ENCODE peak calls at places on chromosomes 13 and 19, in eight cellular contexts. One of them, this sample, is unnamed.

GRCh38 chr13:106373989-106374572 is 161.4 kb downstream of the EFNB2 start:
- DNase-seq in astrocyte of the cerebellum: peak
- DNase-seq in foreskin fibroblast: peak
- DNase-seq in PC-9: no peak
- DNase-seq in RKO: no peak
- DNase-seq in HFFc6: no peak
- DNase-seq in RPMI8226: no peak
- DNase-seq in amygdala: no peak
- DNase-seq in this sample: peak

GRCh38 chr13:36778083-36778671 is 40.8 kb upstream of the RFXAP start:
- DNase-seq in astrocyte of the cerebellum: peak
- DNase-seq in foreskin fibroblast: peak
- DNase-seq in PC-9: no peak
- DNase-seq in RKO: no peak
- DNase-seq in HFFc6: peak
- DNase-seq in RPMI8226: no peak
- DNase-seq in amygdala: no peak
- DNase-seq in this sample: no peak

GRCh38 chr13:33341861-33342452 is 56.4 kb upstream of the STARD13 start:
- DNase-seq in astrocyte of the cerebellum: no peak
- DNase-seq in foreskin fibroblast: no peak
- DNase-seq in PC-9: no peak
- DNase-seq in RKO: no peak
- DNase-seq in HFFc6: no peak
- DNase-seq in RPMI8226: no peak
- DNase-seq in amygdala: no peak
- DNase-seq in this sample: no peak

GRCh38 chr13:70703755-70704154 is 595.5 kb upstream of the KLHL1 start:
- DNase-seq in astrocyte of the cerebellum: no peak
- DNase-seq in foreskin fibroblast: no peak
- DNase-seq in PC-9: no peak
- DNase-seq in RKO: peak
- DNase-seq in HFFc6: no peak
- DNase-seq in RPMI8226: no peak
- DNase-seq in amygdala: no peak
- DNase-seq in this sample: no peak

GRCh38 chr19:35613574-35613973 is 1.0 kb downstream of the HAUS5 start:
- DNase-seq in astrocyte of the cerebellum: no peak
- DNase-seq in foreskin fibroblast: no peak
- DNase-seq in PC-9: no peak
- DNase-seq in RKO: no peak
- DNase-seq in HFFc6: no peak
- DNase-seq in RPMI8226: no peak
- DNase-seq in amygdala: no peak
- DNase-seq in this sample: no peak

GRCh38 chr13:46126074-46126473 is 21.2 kb upstream of the CPB2 start:
- DNase-seq in astrocyte of the cerebellum: no peak
- DNase-seq in foreskin fibroblast: no peak
- DNase-seq in PC-9: no peak
- DNase-seq in RKO: no peak
- DNase-seq in HFFc6: no peak
- DNase-seq in RPMI8226: no peak
- DNase-seq in amygdala: no peak
- DNase-seq in this sample: peak

GRCh38 chr13:99165753-99166587 is 34.7 kb upstream of the UBAC2 start:
- DNase-seq in astrocyte of the cerebellum: no peak
- DNase-seq in foreskin fibroblast: no peak
- DNase-seq in PC-9: no peak
- DNase-seq in RKO: no peak
- DNase-seq in HFFc6: no peak
- DNase-seq in RPMI8226: no peak
- DNase-seq in amygdala: no peak
- DNase-seq in this sample: peak

GRCh38 chr13:106591299-106591698 is 23.4 kb upstream of the ARGLU1 start:
- DNase-seq in astrocyte of the cerebellum: no peak
- DNase-seq in foreskin fibroblast: no peak
- DNase-seq in PC-9: no peak
- DNase-seq in RKO: no peak
- DNase-seq in HFFc6: no peak
- DNase-seq in RPMI8226: no peak
- DNase-seq in amygdala: no peak
- DNase-seq in this sample: no peak

GRCh38 chr13:68697551-68697950 is 1410.1 kb upstream of the ATXN8OS start:
- DNase-seq in astrocyte of the cerebellum: no peak
- DNase-seq in foreskin fibroblast: no peak
- DNase-seq in PC-9: no peak
- DNase-seq in RKO: no peak
- DNase-seq in HFFc6: no peak
- DNase-seq in RPMI8226: no peak
- DNase-seq in amygdala: no peak
- DNase-seq in this sample: no peak

GRCh38 chr13:38419312-38419873 is 69.7 kb downstream of the UFM1 start:
- DNase-seq in astrocyte of the cerebellum: no peak
- DNase-seq in foreskin fibroblast: no peak
- DNase-seq in PC-9: no peak
- DNase-seq in RKO: no peak
- DNase-seq in HFFc6: no peak
- DNase-seq in RPMI8226: no peak
- DNase-seq in amygdala: no peak
- DNase-seq in this sample: no peak

This sample was measured in lung microvascular endothelial cell.